ENCODE peak calls at places on chromosomes 5 and 9, in ten cellular contexts. E is tibial artery, D is RWPE1, T is nephron progenitor cell, Q is stomach, Z is fibroblast of lung, C is testis, X is ascending aorta, M is brain microvascular endothelial cell, S is ovary. O is an unnamed sample.

GRCh38 chr9:21711504-21711903 is 90.9 kb upstream of the MTAP start:
- DNase-seq in Z (peak; percentile 76), S (no peak), T (peak; percentile 26), E (no peak), X (no peak), Q (no peak), M (no peak), C (no peak), D (peak; percentile 70), O (peak; percentile 57)

GRCh38 chr5:96997265-96997859 is 61.5 kb downstream of the LNPEP start:
- DNase-seq in Q (no peak), M (peak; percentile 32), D (peak; percentile 53), C (peak; percentile 42), X (no peak), S (no peak), Z (peak; percentile 58), T (peak; percentile 8), E (no peak), O (peak; percentile 48)

GRCh38 chr5:19795218-19795617 is 192.8 kb downstream of the CDH18 start:
- DNase-seq in T (no peak), D (peak; percentile 3), Z (peak; percentile 26), C (peak; percentile 23), X (no peak), E (no peak), M (no peak), S (no peak), Q (no peak), O (peak; percentile 67)

GRCh38 chr5:176497852-176498251 is 39.4 kb downstream of the RNF44 start:
- DNase-seq in Z (peak; percentile 26), X (no peak), S (no peak), D (peak; percentile 64), E (no peak), M (peak; percentile 26), Q (no peak), T (no peak), C (no peak), O (peak; percentile 39)

GRCh38 chr5:34491251-34491620 is 164.9 kb upstream of the RAI14 start:
- DNase-seq in X (no peak), Q (no peak), M (no peak), S (no peak), C (no peak), T (peak; percentile 16), D (no peak), Z (no peak), E (no peak), O (peak; percentile 65)

GRCh38 chr9:104386425-104387069 is 117.5 kb upstream of the OR13F1 start:
- DNase-seq in X (no peak), T (no peak), C (no peak), Z (peak; percentile 18), S (no peak), Q (no peak), E (no peak), M (peak; percentile 17), D (peak; percentile 64), O (peak; percentile 12)

GRCh38 chr9:124454296-124454695 is 4.0 kb downstream of the ADGRD2 start:
- DNase-seq in C (no peak), D (no peak), Q (no peak), Z (no peak), E (no peak), S (no peak), M (no peak), T (no peak), X (no peak), O (no peak)

GRCh38 chr5:6338871-6339270 is 39.5 kb downstream of the MED10 start:
- DNase-seq in D (no peak), Z (no peak), Q (no peak), E (no peak), M (no peak), T (no peak), C (no peak), X (no peak), S (no peak), O (no peak)

GRCh38 chr9:27194401-27195091 is 85.5 kb downstream of the TEK start:
- DNase-seq in Z (peak; percentile 89), D (peak; percentile 77), Q (no peak), M (peak; percentile 73), X (no peak), C (no peak), E (no peak), T (no peak), S (no peak), O (peak; percentile 80)

DNA sequence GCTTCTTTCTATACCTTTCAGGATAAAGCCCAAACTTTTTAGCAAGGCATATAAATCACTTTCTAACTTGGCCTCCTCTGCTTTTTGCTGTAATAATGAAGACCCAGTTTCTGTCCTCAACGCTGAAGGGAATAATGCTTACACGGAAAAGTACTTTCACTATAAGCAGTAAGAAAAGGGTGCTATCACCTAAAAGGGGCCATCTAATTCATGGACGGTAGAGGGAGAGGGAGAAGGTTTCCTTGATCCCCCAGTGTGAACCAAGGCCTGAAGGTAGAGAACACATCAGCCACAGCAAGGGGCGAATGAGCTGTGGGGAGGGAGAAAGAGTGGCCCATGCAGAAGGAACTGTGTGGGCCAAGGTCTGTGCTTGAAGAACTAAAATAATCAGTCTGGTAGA is 417.7 kb upstream of the CLINT1 start:
- DNase-seq in C (no peak), X (no peak), S (no peak), Z (no peak), D (no peak), E (no peak), T (no peak), M (no peak), Q (no peak), O (no peak)
- TF ChIP-seq CTCF in C (no peak), X (no peak), S (no peak), Z (no peak), D (no peak), E (no peak), T (no peak), M (no peak), Q (no peak), O (no peak)

DNA sequence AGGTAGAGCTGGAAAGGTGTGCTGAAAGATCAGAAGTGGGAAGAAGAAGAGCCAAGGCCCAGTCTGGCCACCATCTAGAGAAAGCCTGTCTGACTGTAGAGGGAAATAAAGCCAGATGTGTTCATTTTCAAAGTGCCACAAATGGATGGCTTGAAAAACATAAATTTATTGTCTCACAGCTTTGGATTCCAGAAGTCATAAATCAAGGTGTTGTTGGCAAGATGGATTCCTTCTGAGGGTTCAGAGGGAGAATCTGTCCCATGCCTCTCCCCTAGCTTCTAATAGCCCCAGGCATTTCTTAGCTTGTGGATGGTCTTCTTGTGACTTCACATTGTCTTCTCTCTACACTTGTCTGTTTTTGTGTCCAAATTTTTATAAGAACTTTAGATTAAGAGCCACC is 6.2 kb upstream of the PRELID2 start:
- DNase-seq in T (no peak), Q (no peak), M (no peak), Z (no peak), X (no peak), C (no peak), S (no peak), E (no peak), D (no peak), O (no peak)
- TF ChIP-seq CTCF in T (no peak), Q (no peak), M (no peak), Z (no peak), X (no peak), C (no peak), S (no peak), E (no peak), D (no peak), O (no peak)

GRCh38 chr9:134381671-134382505 is 55.6 kb downstream of the RXRA start:
- DNase-seq in C (no peak), Z (peak; percentile 54), T (no peak), Q (no peak), X (no peak), D (no peak), S (peak; percentile 56), M (no peak), E (no peak), O (no peak)
- TF ChIP-seq CTCF in C (no peak), Z (no peak), T (no peak), Q (no peak), X (no peak), D (no peak), S (no peak), M (peak; percentile 46), E (no peak), O (peak; percentile 42)

DNA sequence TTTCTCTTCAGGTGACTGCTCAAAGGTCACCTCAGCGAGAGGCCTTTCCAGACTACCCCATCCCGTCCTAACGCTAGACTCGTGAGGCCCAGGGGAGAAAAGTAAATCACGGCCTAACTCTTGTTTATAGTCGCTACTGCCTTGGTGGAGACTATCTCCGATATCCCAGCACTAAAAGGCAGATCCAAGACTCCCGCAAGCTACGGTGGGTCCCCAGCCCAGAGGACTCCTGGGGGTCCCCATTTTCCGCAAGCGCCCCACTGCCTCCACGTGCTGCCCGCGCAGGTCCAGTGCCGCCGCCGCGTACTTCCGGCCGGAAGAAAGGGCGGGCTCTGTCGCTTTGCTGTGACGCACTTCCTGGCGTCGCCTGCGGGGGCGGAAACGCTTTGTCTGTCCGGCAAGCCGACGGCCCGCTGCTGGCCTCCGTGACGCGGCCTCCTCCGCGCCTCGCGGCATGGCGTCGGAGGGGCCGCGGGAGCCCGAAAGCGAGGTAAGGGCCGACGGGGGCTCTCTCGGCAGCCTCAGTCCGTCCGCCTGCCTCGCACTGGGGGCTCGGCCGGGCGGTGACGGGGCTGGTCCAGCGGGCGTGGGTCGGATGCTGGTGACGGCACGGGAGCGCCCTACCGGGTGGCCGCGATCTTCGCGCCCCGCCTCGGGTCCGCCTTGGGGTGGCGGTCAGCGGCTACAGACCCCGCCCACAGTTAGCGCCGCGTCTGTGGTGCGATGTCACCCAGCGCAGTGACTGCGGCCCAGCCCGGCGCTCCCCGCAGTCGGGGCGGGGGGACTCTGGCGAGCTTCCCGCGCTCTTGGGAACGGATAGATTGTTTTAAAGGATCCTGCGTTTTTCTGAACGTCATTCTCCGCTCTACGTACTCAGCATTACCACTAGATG is at the start of gene SECISBP2:
- DNase-seq in Q (peak; percentile 96), E (peak; percentile 98), S (peak; percentile 98), D (peak; percentile 92), T (peak; percentile 92), M (peak; percentile 94), Z (peak; percentile 96), X (peak; percentile 89), C (peak; percentile 95), O (peak; percentile 95)
- TF ChIP-seq CTCF in Q (peak; percentile 65), E (peak; percentile 65), S (peak; percentile 49), D (peak; percentile 83), T (no peak), M (peak; percentile 80), Z (peak; percentile 76), X (no peak), C (no peak), O (peak; percentile 87)

GRCh38 chr5:31193026-31193425 is 460 bp upstream of the CDH6 start:
- DNase-seq in Q (no peak), T (no peak), C (no peak), X (no peak), M (no peak), D (no peak), Z (no peak), S (no peak), E (no peak), O (no peak)
- TF ChIP-seq CTCF in Q (no peak), T (no peak), C (no peak), X (no peak), M (no peak), D (no peak), Z (no peak), S (no peak), E (no peak), O (no peak)

O was measured in HFFc6.